ENCODE peak calls at places on chromosome 16, in nine cellular contexts. P, Z, C, Y, G, X, O, I and M are unnamed samples.

GRCh38 chr16:14232106-14232890 is 161.2 kb downstream of the MRTFB start:
- DNase-seq in C (no peak), X (no peak), Y (no peak), P (no peak), I (no peak), G (peak), O (no peak), Z (no peak), M (peak)

GRCh38 chr16:31149894-31150890 is at the start of gene PRSS36:
- DNase-seq in O (no peak), C (no peak), I (no peak), Z (no peak), X (no peak), P (no peak), G (no peak), Y (no peak), M (no peak)

GRCh38 chr16:23148513-23149266 is 562 bp downstream of the USP31 start:
- DNase-seq in X (peak), O (peak), C (peak), Z (peak), P (no peak), I (peak), G (peak), Y (peak), M (peak)

GRCh38 chr16:81137754-81138153 is 41.6 kb upstream of the GCSH start:
- DNase-seq in X (no peak), G (no peak), C (no peak), P (no peak), Y (no peak), O (no peak), I (no peak), Z (no peak), M (no peak)

GRCh38 chr16:1293921-1294656 is 15.3 kb upstream of the UBE2I start:
- DNase-seq in O (no peak), C (no peak), I (no peak), Y (no peak), P (no peak), Z (no peak), X (no peak), G (no peak), M (no peak)

GRCh38 chr16:3317315-3317999 is 12.2 kb downstream of the ZNF75A start:
- DNase-seq in Y (no peak), I (no peak), G (peak), P (no peak), O (no peak), Z (no peak), C (no peak), X (peak), M (peak)

GRCh38 chr16:560221-560700 is at the start of gene PRR35:
- DNase-seq in X (no peak), I (no peak), O (no peak), G (no peak), Y (no peak), Z (no peak), P (no peak), C (no peak), M (no peak)

GRCh38 chr16:86575754-86576557 is 2.4 kb upstream of the FOXL1 start:
- DNase-seq in Z (peak), I (peak), C (peak), G (peak), X (peak), Y (no peak), P (peak), O (peak), M (peak)

GRCh38 chr16:87600246-87600645 is 2.1 kb upstream of the JPH3 start:
- DNase-seq in P (no peak), I (no peak), G (no peak), C (no peak), Y (no peak), O (no peak), X (no peak), Z (no peak), M (no peak)

GRCh38 chr16:72362476-72362875 is 190.5 kb upstream of the PMFBP1 start:
- DNase-seq in P (no peak), X (no peak), O (no peak), Z (no peak), Y (no peak), C (no peak), G (no peak), I (no peak), M (no peak)

GRCh38 chr16:20167323-20167722 is 93.6 kb upstream of the GPR139 start:
- DNase-seq in P (no peak), C (no peak), X (no peak), I (no peak), Y (no peak), Z (no peak), G (no peak), O (no peak), M (no peak)

GRCh38 chr16:67841198-67841815 is 813 bp upstream of the THAP11 start:
- DNase-seq in I (no peak), X (no peak), O (no peak), G (no peak), P (no peak), Z (no peak), Y (no peak), C (no peak), M (no peak)
- H3K4me3 ChIP-seq in I (peak), X (peak), O (peak), G (peak), P (peak), Z (peak), Y (peak), C (peak), M (peak)

GRCh38 chr16:25041437-25041836 is 26.3 kb upstream of the ARHGAP17 start:
- DNase-seq in Y (no peak), G (no peak), C (no peak), I (no peak), P (no peak), X (no peak), O (no peak), Z (no peak), M (no peak)

GRCh38 chr16:25051446-25052160 is 36.4 kb upstream of the ARHGAP17 start:
- DNase-seq in P (peak), I (no peak), Y (no peak), C (no peak), G (peak), X (peak), Z (no peak), O (no peak), M (peak)

GRCh38 chr16:25048146-25048618 is 33.0 kb upstream of the ARHGAP17 start:
- DNase-seq in Z (no peak), C (no peak), X (no peak), G (no peak), P (no peak), I (no peak), Y (no peak), O (no peak), M (no peak)

GRCh38 chr16:25040543-25040942 is 25.4 kb upstream of the ARHGAP17 start:
- DNase-seq in C (no peak), X (no peak), G (no peak), Z (no peak), I (no peak), P (no peak), Y (no peak), O (no peak), M (no peak)

DNA sequence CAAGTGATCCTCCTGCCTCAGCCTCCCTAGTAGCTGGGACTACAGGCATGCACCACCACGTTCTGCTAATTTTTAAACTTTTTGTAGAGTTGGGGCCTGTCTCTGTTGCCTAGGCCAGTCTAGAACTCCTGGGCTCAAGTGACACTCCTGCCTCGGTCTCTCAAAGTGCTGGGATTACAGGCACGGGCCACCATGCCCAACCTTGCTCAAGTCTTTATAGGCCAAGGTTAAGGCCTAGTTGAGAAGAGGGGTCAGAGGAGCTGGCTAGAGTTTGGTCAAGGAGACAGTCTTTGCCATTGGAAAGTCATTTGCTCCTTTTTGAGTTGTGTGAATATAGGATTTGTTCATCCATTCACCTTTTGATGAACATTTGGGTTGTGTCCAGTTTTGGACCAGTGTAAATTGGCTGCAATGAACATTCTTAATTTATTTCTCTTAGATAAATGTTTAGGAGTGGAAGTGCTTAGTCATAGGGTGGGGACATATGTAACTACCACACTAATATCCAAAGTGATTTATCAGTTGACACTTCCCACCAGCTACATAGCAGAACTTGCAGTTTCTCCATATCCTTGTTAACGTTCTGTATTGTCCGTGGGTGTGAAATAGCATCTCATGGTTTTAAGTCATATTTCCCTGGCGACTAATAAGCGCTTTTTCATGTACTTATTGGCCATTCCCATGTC is 30.7 kb upstream of the ARHGAP17 start:
- DNase-seq in Z (no peak), Y (no peak), X (peak), I (no peak), C (no peak), O (no peak), P (peak), G (peak), M (peak)
- H3K4me3 ChIP-seq in Z (no peak), Y (no peak), X (no peak), I (no peak), C (no peak), O (no peak), P (no peak), G (no peak), M (no peak)

GRCh38 chr16:12027558-12027957 is 51.0 kb downstream of the SNX29 start:
- DNase-seq in C (no peak), X (no peak), P (no peak), Y (no peak), O (no peak), I (no peak), Z (no peak), G (no peak), M (no peak)
- H3K4me3 ChIP-seq in C (peak), X (no peak), P (no peak), Y (no peak), O (no peak), I (no peak), Z (no peak), G (no peak), M (no peak)

GRCh38 chr16:85056211-85056748 is 28.7 kb downstream of the KIAA0513 start:
- DNase-seq in C (no peak), G (peak), O (no peak), I (no peak), X (peak), P (no peak), Y (no peak), Z (no peak), M (peak)
- H3K4me3 ChIP-seq in C (no peak), G (no peak), O (peak), I (peak), X (no peak), P (no peak), Y (peak), Z (no peak), M (no peak)

GRCh38 chr16:84446086-84446485 is 58.4 kb downstream of the MEAK7 start:
- DNase-seq in G (no peak), Y (no peak), C (no peak), I (no peak), O (no peak), P (no peak), Z (no peak), X (no peak), M (peak)
- H3K4me3 ChIP-seq in G (no peak), Y (no peak), C (no peak), I (no peak), O (no peak), P (no peak), Z (no peak), X (no peak), M (no peak)

DNA sequence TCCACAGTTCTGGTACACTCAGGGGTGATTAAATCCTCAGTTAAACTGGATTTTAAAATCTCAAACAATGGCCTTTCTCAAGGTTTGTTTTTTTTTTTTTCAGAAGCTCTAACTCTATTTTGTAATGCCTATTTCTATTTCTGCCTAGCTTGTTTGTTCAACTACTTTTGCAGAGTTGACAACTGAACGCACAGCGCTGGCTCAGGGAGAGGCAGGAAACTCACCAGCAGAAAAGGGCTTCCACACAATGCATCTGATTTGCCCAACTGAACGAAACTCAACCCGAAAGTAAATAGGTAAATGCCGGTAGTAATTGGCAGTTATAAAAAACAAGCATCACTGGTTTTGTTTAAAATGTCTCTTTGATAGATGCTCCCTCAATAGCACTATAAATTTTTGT is 52.7 kb upstream of the CNEP1R1 start:
- DNase-seq in O (no peak), Z (no peak), P (no peak), C (no peak), X (no peak), Y (no peak), I (no peak), G (no peak), M (no peak)
- H3K4me3 ChIP-seq in O (no peak), Z (no peak), P (no peak), C (no peak), X (no peak), Y (no peak), I (no peak), G (no peak), M (no peak)

DNA sequence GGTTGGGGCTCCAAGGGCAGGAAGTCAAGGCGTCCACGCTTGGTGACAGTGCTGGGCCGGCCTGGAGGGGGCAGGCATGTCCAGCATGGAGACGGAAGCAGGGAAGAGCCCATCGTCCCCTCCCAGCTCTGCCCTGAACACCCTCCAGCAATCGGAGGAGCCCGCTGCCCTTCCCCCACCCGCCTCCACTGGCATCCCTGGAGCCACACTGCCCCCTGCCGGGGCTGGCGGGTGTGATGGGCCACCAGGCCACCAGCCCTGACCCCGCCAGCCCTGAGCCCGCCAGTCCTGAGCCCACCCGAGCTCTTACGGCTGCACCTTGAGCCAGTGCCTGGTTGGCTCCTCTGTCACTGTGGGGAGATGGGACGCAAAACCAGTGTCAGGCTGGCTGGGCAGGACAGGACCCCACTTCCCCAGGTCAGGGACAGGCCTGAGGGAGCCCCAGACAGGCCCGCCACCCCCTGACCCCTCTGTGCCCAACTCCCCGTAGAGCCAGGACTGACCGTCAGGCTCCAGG is 4.1 kb upstream of the CDH15 start:
- DNase-seq in Z (peak), G (peak), C (no peak), I (peak), P (no peak), O (peak), X (peak), Y (peak), M (peak)
- H3K4me3 ChIP-seq in Z (no peak), G (no peak), C (no peak), I (no peak), P (no peak), O (no peak), X (no peak), Y (no peak), M (no peak)